ENCODE peak calls at places on chromosomes 11 and 22, in ten cellular contexts. O is NCI-H1105 treated with DMSO at 0.1 percent for 48 hours, G is choroid plexus epithelial cell, Q is stomach, C is DMS 273 treated with DMSO at 0.1 percent for 48 hours, H is Calu3, S is ovary, M is NCI-H2081, T is PC-9, U is HFFc6. W is an unnamed sample.

GRCh38 chr22:43796567-43796966 is 15.5 kb downstream of the EFCAB6 start:
- DNase-seq in S (no peak), M (peak), G (peak), C (no peak), T (no peak), U (peak), H (no peak), Q (no peak), O (peak), W (peak)

GRCh38 chr11:57873196-57873911 is 111.8 kb downstream of the CTNND1 start:
- DNase-seq in M (no peak), U (no peak), G (no peak), S (no peak), C (no peak), O (no peak), T (no peak), Q (no peak), H (no peak), W (peak)

GRCh38 chr11:75792997-75793800 is 21.8 kb upstream of the UVRAG start:
- DNase-seq in M (no peak), U (no peak), H (no peak), G (no peak), T (no peak), Q (no peak), C (no peak), S (no peak), O (no peak), W (no peak)

GRCh38 chr22:28381427-28382167 is 298.0 kb downstream of the TTC28 start:
- DNase-seq in G (peak), O (no peak), S (no peak), C (no peak), Q (no peak), U (peak), H (no peak), T (no peak), M (no peak), W (peak)

GRCh38 chr11:122618927-122619326 is 36.6 kb upstream of the UBASH3B start:
- DNase-seq in H (no peak), C (no peak), T (no peak), U (no peak), G (no peak), O (no peak), S (no peak), Q (no peak), M (no peak), W (no peak)

GRCh38 chr11:69559181-69559580 is 77.7 kb downstream of the LINC01488 start:
- DNase-seq in M (no peak), H (no peak), S (no peak), O (no peak), G (no peak), U (no peak), C (no peak), T (no peak), Q (no peak), W (no peak)

GRCh38 chr22:21579474-21579851 is 11.9 kb downstream of the UBE2L3 start:
- DNase-seq in U (no peak), S (no peak), T (no peak), H (no peak), C (no peak), O (no peak), M (no peak), G (no peak), Q (no peak), W (no peak)

GRCh38 chr11:36187618-36188017 is 101.6 kb downstream of the COMMD9 start:
- DNase-seq in S (no peak), O (no peak), Q (no peak), U (no peak), C (no peak), T (no peak), G (no peak), H (no peak), M (no peak), W (no peak)

GRCh38 chr11:133834399-133835257 is 10.7 kb downstream of the SPATA19 start:
- DNase-seq in U (no peak), G (no peak), H (no peak), T (no peak), Q (no peak), C (no peak), S (no peak), M (no peak), O (no peak), W (no peak)